ENCODE peak calls at places on chromosomes 6 and 20, in five cellular contexts. F is stimulated activated CD4-positive, alpha-beta T cell treated with anti-CD3 and anti-CD28 coated beads, Interleukin-2, amount 100 ng/mL, for 24 hours; O is ecto neural progenitor cell; X is RWPE1; R is T follicular helper cell. D is an unnamed sample.

GRCh38 chr6:43113431-43114260 is 37.5 kb downstream of the PTK7 start:
- DNase-seq in R (no peak), F (no peak), X (no peak), O (no peak), D (no peak)

GRCh38 chr20:63484236-63484635 is 11.8 kb upstream of the KCNQ2 start:
- DNase-seq in R (no peak), F (no peak), X (no peak), O (no peak), D (no peak)

GRCh38 chr6:155079985-155080452 is 84.9 kb downstream of the TIAM2 start:
- DNase-seq in O (no peak), R (no peak), X (no peak), F (no peak), D (no peak)

GRCh38 chr6:105389543-105389942 is 13.3 kb downstream of the PREP start:
- DNase-seq in R (no peak), X (no peak), O (no peak), F (no peak), D (no peak)

GRCh38 chr6:87706187-87706966 is 4.3 kb upstream of the AKIRIN2 start:
- DNase-seq in F (no peak), R (no peak), X (peak; percentile 22), O (no peak), D (no peak)

GRCh38 chr6:8557019-8557748 is 121.8 kb upstream of the SLC35B3 start:
- DNase-seq in F (no peak), X (no peak), O (no peak), R (no peak), D (no peak)

GRCh38 chr6:119540417-119540816 is 190.9 kb upstream of the MAN1A1 start:
- DNase-seq in O (no peak), F (no peak), X (no peak), R (no peak), D (no peak)

GRCh38 chr6:21998539-21998938 is 298.3 kb downstream of the PRL start:
- DNase-seq in F (no peak), R (no peak), X (no peak), O (no peak), D (no peak)

GRCh38 chr6:161104966-161105365 is 113.4 kb downstream of the MAP3K4 start:
- DNase-seq in X (no peak), R (no peak), F (no peak), O (no peak), D (no peak)

GRCh38 chr6:166691741-166692140 is 64.7 kb upstream of the RPS6KA2 start:
- DNase-seq in X (no peak), F (no peak), O (no peak), R (no peak), D (no peak)

GRCh38 chr6:30885481-30885998 is 1.2 kb downstream of the DDR1 start:
- DNase-seq in R (no peak), X (peak; percentile 46), F (peak; percentile 20), O (no peak), D (no peak)

GRCh38 chr20:32012159-32012682 is 2.0 kb downstream of the CCM2L start:
- DNase-seq in O (no peak), X (no peak), F (no peak), R (no peak), D (no peak)

GRCh38 chr20:32333181-32333987 is 24.7 kb upstream of the ASXL1 start:
- DNase-seq in F (peak; percentile 54), R (no peak), X (no peak), O (no peak), D (peak; percentile 61)

GRCh38 chr6:47130086-47130485 is 88.0 kb upstream of the ADGRF1 start:
- DNase-seq in R (no peak), X (no peak), F (no peak), O (no peak), D (no peak)

GRCh38 chr20:63740501-63741353 is 1.2 kb downstream of the SLC2A4RG start:
- DNase-seq in F (no peak), R (peak; percentile 30), O (peak; percentile 87), X (peak; percentile 97), D (peak; percentile 33)

GRCh38 chr20:35558416-35558815 is 16.5 kb downstream of the ERGIC3 start:
- DNase-seq in O (no peak), R (no peak), X (no peak), F (no peak), D (no peak)

GRCh38 chr6:146153040-146153758 is 124.3 kb downstream of the GRM1 start:
- DNase-seq in R (no peak), F (no peak), X (no peak), O (no peak), D (no peak)

GRCh38 chr6:146345582-146345981 is 198.1 kb upstream of the RAB32 start:
- DNase-seq in O (no peak), X (no peak), F (no peak), R (no peak), D (no peak)

GRCh38 chr6:31350551-31350950 is 6.4 kb downstream of the HLA-B start:
- DNase-seq in R (no peak), O (no peak), X (no peak), F (no peak), D (no peak)

GRCh38 chr20:32972181-32973076 is 31.8 kb downstream of the SUN5 start:
- DNase-seq in O (peak; percentile 40), R (peak; percentile 75), F (peak; percentile 81), X (no peak), D (peak; percentile 79)

GRCh38 chr6:90483116-90483839 is 103.6 kb downstream of the MAP3K7 start:
- DNase-seq in F (no peak), R (no peak), O (no peak), X (no peak), D (no peak)

GRCh38 chr6:22322103-22322882 is 25.5 kb upstream of the PRL start:
- DNase-seq in R (no peak), O (no peak), F (no peak), X (no peak), D (no peak)

GRCh38 chr20:44706371-44707258 is 8.6 kb upstream of the CCN5 start:
- DNase-seq in O (no peak), R (no peak), X (no peak), F (no peak), D (no peak)

GRCh38 chr6:43278524-43279078 is 19.5 kb upstream of the SLC22A7 start:
- DNase-seq in X (peak; percentile 38), R (no peak), O (no peak), F (no peak), D (no peak)

GRCh38 chr6:109767961-109768360 is 76.9 kb downstream of the FIG4 start:
- DNase-seq in F (no peak), O (no peak), R (no peak), X (no peak), D (no peak)

GRCh38 chr20:49810491-49811190 is 2.0 kb upstream of the SLC9A8 start:
- DNase-seq in X (no peak), R (no peak), F (no peak), O (no peak), D (no peak)

GRCh38 chr6:143698759-143699750 is 21.3 kb downstream of the PHACTR2 start:
- DNase-seq in R (no peak), X (no peak), O (no peak), F (no peak), D (no peak)

GRCh38 chr6:37048851-37049734 is 43.6 kb downstream of the FGD2 start:
- DNase-seq in X (peak; percentile 87), F (peak; percentile 76), R (peak; percentile 71), O (no peak), D (peak; percentile 78)

GRCh38 chr6:15574497-15574896 is 88.3 kb downstream of the DTNBP1 start:
- DNase-seq in O (no peak), R (no peak), X (no peak), F (no peak), D (no peak)

GRCh38 chr6:34095136-34095505 is 50.8 kb downstream of the GRM4 start:
- DNase-seq in F (no peak), O (no peak), R (no peak), X (no peak), D (no peak)

GRCh38 chr20:62808211-62808865 is 3.7 kb downstream of the OGFR start:
- DNase-seq in R (peak; percentile 60), F (peak; percentile 85), X (peak; percentile 84), O (peak; percentile 87), D (peak; percentile 79)

GRCh38 chr6:83461438-83461837 is 30.6 kb upstream of the ME1 start:
- DNase-seq in F (no peak), R (no peak), O (no peak), X (no peak), D (no peak)

GRCh38 chr6:12181481-12181880 is 108.7 kb upstream of the EDN1 start:
- DNase-seq in R (no peak), F (no peak), X (no peak), O (no peak), D (no peak)

GRCh38 chr20:37714973-37715657 is 21.3 kb downstream of the CTNNBL1 start:
- DNase-seq in F (no peak), X (peak; percentile 66), R (no peak), O (no peak), D (no peak)

GRCh38 chr6:138454976-138455706 is 44.2 kb downstream of the NHSL1 start:
- DNase-seq in O (no peak), R (peak; percentile 40), X (no peak), F (peak; percentile 52), D (peak; percentile 60)

GRCh38 chr20:38855356-38855755 is 49.9 kb downstream of the PPP1R16B start:
- DNase-seq in F (no peak), R (no peak), O (no peak), X (no peak), D (no peak)

GRCh38 chr20:53524589-53525311 is 68.9 kb downstream of the ZNF217 start:
- DNase-seq in O (no peak), X (no peak), F (no peak), R (no peak), D (no peak)

GRCh38 chr6:79985128-79985527 is 19.3 kb upstream of the TTK start:
- DNase-seq in F (no peak), X (no peak), R (no peak), O (no peak), D (no peak)

GRCh38 chr20:33947709-33948295 is 45.9 kb upstream of the RALY start:
- DNase-seq in F (peak; percentile 41), R (peak; percentile 5), X (peak; percentile 48), O (peak; percentile 66), D (peak; percentile 29)